ENCODE peak calls at places on chromosomes 2 and 18, in eight cellular contexts. Y is ELR; X is GM19239; M is left ventricle myocardium superior; I is mesendoderm; D is astrocyte of the spinal cord; N is activated naive CD8-positive, alpha-beta T cell treated with anti-CD3 and anti-CD28 coated beads, Interleukin-2, amount 50 U/mL, for 24 hours; P is cerebellum. W is an unnamed sample.

GRCh38 chr2:48414980-48415764 is 114.8 kb upstream of the STON1 start:
- DNase-seq in Y (no peak), X (no peak), M (peak; percentile 44), I (peak; percentile 13), D (peak; percentile 26), N (no peak), P (peak; percentile 95), W (no peak)

GRCh38 chr2:7513834-7514233 is 596.6 kb downstream of the RNF144A start:
- DNase-seq in Y (no peak), X (no peak), M (no peak), I (no peak), D (no peak), N (no peak), P (no peak), W (no peak)

GRCh38 chr2:225004531-225004930 is 37.7 kb downstream of the DOCK10 start:
- DNase-seq in Y (no peak), X (no peak), M (no peak), I (no peak), D (peak; percentile 43), N (no peak), P (no peak), W (no peak)

GRCh38 chr2:214169736-214170135 is 241.1 kb upstream of the VWC2L start:
- DNase-seq in Y (no peak), X (no peak), M (no peak), I (no peak), D (peak; percentile 43), N (no peak), P (no peak), W (no peak)

GRCh38 chr18:79519751-79520472 is 124.2 kb downstream of the NFATC1 start:
- DNase-seq in Y (no peak), X (no peak), M (no peak), I (peak; percentile 32), D (no peak), N (peak; percentile 62), P (no peak), W (no peak)

GRCh38 chr2:187390891-187391290 is 57.2 kb downstream of the CALCRL start:
- DNase-seq in Y (peak; percentile 94), X (no peak), M (no peak), I (no peak), D (peak; percentile 86), N (no peak), P (no peak), W (no peak)

GRCh38 chr2:395886-396285 is 108.0 kb upstream of the ALKAL2 start:
- DNase-seq in Y (no peak), X (no peak), M (no peak), I (peak; percentile 21), D (no peak), N (no peak), P (no peak), W (no peak)

GRCh38 chr2:69915050-69915945 is at the start of gene MXD1:
- DNase-seq in Y (peak; percentile 38), X (no peak), M (no peak), I (no peak), D (no peak), N (no peak), P (no peak), W (peak; percentile 73)

GRCh38 chr2:43370705-43371104 is 144.3 kb upstream of the ZFP36L2 start:
- DNase-seq in Y (no peak), X (no peak), M (no peak), I (no peak), D (peak; percentile 43), N (no peak), P (no peak), W (no peak)

GRCh38 chr2:156329031-156329921 is 3.2 kb downstream of the NR4A2 start:
- DNase-seq in Y (no peak), X (no peak), M (peak; percentile 30), I (peak; percentile 56), D (no peak), N (no peak), P (no peak), W (peak; percentile 72)

GRCh38 chr18:70296289-70296688 is 7.4 kb downstream of the SOCS6 start:
- DNase-seq in Y (no peak), X (no peak), M (peak; percentile 50), I (peak; percentile 19), D (no peak), N (no peak), P (no peak), W (no peak)

GRCh38 chr18:22681912-22682311 is 251.2 kb upstream of the RBBP8 start:
- DNase-seq in Y (no peak), X (no peak), M (no peak), I (no peak), D (no peak), N (no peak), P (no peak), W (no peak)